ENCODE peak calls at places on chromosomes 11 and 22, in eight cellular contexts. I, F, L, S, N, Q, M and H are unnamed samples.

GRCh38 chr11:45839204-45839603 is 8.1 kb upstream of the CRY2 start:
- DNase-seq in S (no peak), M (no peak), L (no peak), I (no peak), Q (no peak), N (no peak), F (no peak), H (no peak)

GRCh38 chr11:45182902-45183301 is 36.5 kb downstream of the PRDM11 start:
- DNase-seq in N (no peak), I (no peak), L (peak; percentile 17), Q (no peak), S (no peak), M (no peak), F (no peak), H (no peak)

GRCh38 chr22:34812631-34813030 is 253.3 kb upstream of the ISX start:
- DNase-seq in N (no peak), S (no peak), Q (no peak), F (no peak), L (no peak), I (peak; percentile 17), M (no peak), H (no peak)

GRCh38 chr11:895331-896223 is 15.0 kb downstream of the CHID1 start:
- DNase-seq in L (no peak), I (no peak), M (no peak), F (no peak), S (no peak), Q (no peak), N (no peak), H (no peak)

GRCh38 chr11:96188625-96189006 is 154.4 kb downstream of the MAML2 start:
- DNase-seq in N (no peak), Q (no peak), F (no peak), I (peak; percentile 42), S (peak; percentile 65), L (peak; percentile 68), M (no peak), H (no peak)

GRCh38 chr22:27213766-27214581 is 556.6 kb downstream of the MIAT start:
- DNase-seq in I (no peak), L (no peak), Q (no peak), M (no peak), N (no peak), S (no peak), F (peak; percentile 49), H (peak; percentile 86)

GRCh38 chr11:1992111-1992510 is 5.5 kb downstream of the H19 start:
- DNase-seq in I (no peak), F (no peak), M (no peak), Q (no peak), L (no peak), S (no peak), N (no peak), H (peak; percentile 38)

GRCh38 chr22:47138898-47139789 is 376.7 kb downstream of the TBC1D22A start:
- DNase-seq in F (no peak), L (no peak), S (no peak), M (no peak), Q (no peak), N (no peak), I (no peak), H (peak; percentile 88)

GRCh38 chr11:79794484-79795393 is 353.9 kb upstream of the TENM4 start:
- DNase-seq in M (no peak), I (no peak), Q (no peak), L (no peak), S (no peak), N (no peak), F (no peak), H (no peak)

GRCh38 chr11:69499216-69499945 is 17.9 kb downstream of the LINC01488 start:
- DNase-seq in M (no peak), N (no peak), Q (no peak), S (no peak), I (no peak), F (no peak), L (no peak), H (no peak)